ENCODE peak calls at places on chromosomes 2 and 18, in eight cellular contexts. D is AML-193; S is natural killer cell; E is fibroblast of lung; R is nucleus accumbens; C is HTR-8/SVneo; W is activated T-helper 1 cell treated with anti-CD3 and anti-CD28 coated beads, Interleukin-12 subunit alpha, Interleukin-12 subunit beta, Interleukin-2, Interleukin-4 antibody, amounts not matched to agents 30 ng/mL and 10 ng/mL and 1 ng/mL, durations not matched to agents 14 hours and 24 hours and 36 hours; L is mesothelial cell of epicardium. F is an unnamed sample.

GRCh38 chr2:177882501-177882900 is 190.1 kb downstream of the PDE11A start:
- DNase-seq in S (no peak), R (no peak), C (no peak), E (no peak), L (no peak), W (no peak), D (no peak), F (no peak)

GRCh38 chr18:50218432-50219197 is 23.7 kb upstream of the MYO5B start:
- DNase-seq in L (no peak), R (no peak), E (no peak), S (no peak), D (peak), W (peak), C (no peak), F (no peak)

GRCh38 chr2:98850074-98850473 is 86.0 kb downstream of the CRACDL start:
- DNase-seq in W (no peak), C (no peak), E (no peak), R (no peak), L (no peak), S (no peak), D (no peak), F (no peak)

GRCh38 chr2:59734743-59735142 is 818.7 kb downstream of the BCL11A start:
- DNase-seq in R (no peak), L (no peak), S (no peak), W (no peak), E (no peak), D (no peak), C (no peak), F (no peak)

GRCh38 chr2:217517402-217517801 is 485.4 kb downstream of the TNS1 start:
- DNase-seq in L (no peak), E (no peak), R (no peak), W (no peak), C (no peak), D (no peak), S (no peak), F (no peak)

GRCh38 chr2:109144271-109144670 is 15.3 kb downstream of the SH3RF3 start:
- DNase-seq in C (no peak), D (no peak), E (no peak), S (no peak), W (no peak), L (no peak), R (no peak), F (no peak)

GRCh38 chr2:182717451-182718215 is 1.6 kb downstream of the DNAJC10 start:
- DNase-seq in L (no peak), S (no peak), C (no peak), R (no peak), W (no peak), D (peak), E (no peak), F (no peak)

GRCh38 chr2:237324446-237325236 is 89.3 kb downstream of the COL6A3 start:
- DNase-seq in W (no peak), S (no peak), R (no peak), C (no peak), E (peak), L (no peak), D (no peak), F (peak)

GRCh38 chr2:99862566-99862965 is 279.8 kb downstream of the AFF3 start:
- DNase-seq in D (no peak), C (no peak), L (no peak), S (no peak), W (no peak), R (no peak), E (no peak), F (no peak)

GRCh38 chr2:240759454-240759853 is 60.6 kb downstream of the KIF1A start:
- DNase-seq in E (no peak), R (no peak), L (no peak), D (no peak), W (no peak), C (peak), S (no peak), F (no peak)

GRCh38 chr2:237060518-237061312 is 25.0 kb upstream of the COPS8 start:
- DNase-seq in S (no peak), C (peak), W (no peak), L (no peak), R (peak), E (peak), D (no peak), F (peak)

GRCh38 chr18:50734342-50734741 is 85.5 kb downstream of the MRO start:
- DNase-seq in W (no peak), R (no peak), C (no peak), D (no peak), S (no peak), E (no peak), L (no peak), F (no peak)

GRCh38 chr18:24270937-24271380 is 126.7 kb downstream of the OSBPL1A start:
- DNase-seq in W (no peak), D (no peak), E (peak), S (no peak), C (no peak), R (no peak), L (no peak), F (no peak)

GRCh38 chr2:204529795-204530463 is 15.3 kb upstream of the PARD3B start:
- DNase-seq in R (no peak), D (no peak), S (no peak), E (no peak), C (no peak), W (no peak), L (no peak), F (no peak)

GRCh38 chr2:198968585-198968984 is 489.2 kb downstream of the SATB2 start:
- DNase-seq in E (no peak), L (no peak), R (no peak), D (no peak), W (no peak), C (no peak), S (no peak), F (no peak)

GRCh38 chr2:88452151-88452851 is at the start of gene FOXI3:
- DNase-seq in R (no peak), W (no peak), D (no peak), L (no peak), E (no peak), C (no peak), S (no peak), F (no peak)

GRCh38 chr2:64622443-64623231 is 31.1 kb downstream of the SERTAD2 start:
- DNase-seq in C (no peak), W (no peak), R (no peak), S (no peak), E (peak), L (no peak), D (no peak), F (peak)

GRCh38 chr18:31041346-31042067 is 1.0 kb downstream of the DSC3 start:
- DNase-seq in C (no peak), R (no peak), D (no peak), L (peak), W (no peak), E (no peak), S (no peak), F (no peak)

GRCh38 chr2:215531284-215531683 is 95.4 kb upstream of the FN1 start:
- DNase-seq in W (no peak), C (no peak), L (no peak), D (no peak), R (no peak), E (peak), S (no peak), F (no peak)

F was measured in uterus.